ENCODE peak calls at places on chromosomes 11 and 22, in six cellular contexts. S is chondrocyte; G is lower leg skin; H is RCC 7860; B is skeletal muscle cell; Q is activated CD4-positive, CD25-positive, alpha-beta regulatory T cell treated with anti-CD3 and anti-CD28 coated beads, Interleukin-2, amount 50 U/mL, for 72 hours. K is an unnamed sample.

GRCh38 chr22:31215018-31215535 is 3.0 kb downstream of the LIMK2 start:
- DNase-seq in Q (no peak), B (no peak), H (no peak), G (no peak), S (no peak), K (no peak)

GRCh38 chr11:118318112-118319030 is 13.8 kb downstream of the CD3E start:
- DNase-seq in S (no peak), B (no peak), Q (peak; percentile 21), G (peak; percentile 21), H (no peak), K (no peak)

GRCh38 chr11:2790581-2790925 is 90.8 kb upstream of the KCNQ1OT1 start:
- DNase-seq in Q (peak; percentile 20), H (no peak), G (peak; percentile 70), S (peak; percentile 79), B (no peak), K (no peak)

GRCh38 chr11:112280268-112281126 is 19.8 kb upstream of the PLET1 start:
- DNase-seq in S (no peak), Q (peak; percentile 57), B (peak; percentile 42), G (peak; percentile 90), H (peak; percentile 41), K (peak; percentile 90)

GRCh38 chr11:6735306-6735705 is 36.5 kb downstream of the OR2AG2 start:
- DNase-seq in S (no peak), H (peak; percentile 65), B (no peak), G (no peak), Q (no peak), K (no peak)

GRCh38 chr22:17890245-17890671 is 116.0 kb upstream of the BID start:
- DNase-seq in G (no peak), H (peak; percentile 44), S (no peak), B (no peak), Q (no peak), K (no peak)

GRCh38 chr11:67347964-67348749 is 5.2 kb downstream of the POLD4 start:
- DNase-seq in S (no peak), B (no peak), H (no peak), Q (no peak), G (no peak), K (no peak)

GRCh38 chr11:65330544-65330943 is 3.1 kb upstream of the DPF2 start:
- DNase-seq in H (no peak), Q (no peak), B (no peak), S (no peak), G (no peak), K (no peak)

GRCh38 chr22:41668971-41669911 is 19.4 kb downstream of the SNU13 start:
- DNase-seq in H (peak; percentile 80), Q (no peak), B (peak; percentile 41), S (peak; percentile 29), G (no peak), K (no peak)

GRCh38 chr11:100151944-100152343 is 535.1 kb upstream of the ARHGAP42 start:
- DNase-seq in Q (no peak), H (peak; percentile 49), S (no peak), B (peak; percentile 7), G (no peak), K (no peak)

GRCh38 chr22:50169774-50170341 is 673 bp upstream of the PANX2 start:
- DNase-seq in S (no peak), B (no peak), G (no peak), Q (peak; percentile 72), H (no peak), K (peak; percentile 41)

GRCh38 chr11:113519989-113520613 is 44.9 kb upstream of the DRD2 start:
- DNase-seq in G (peak; percentile 68), S (no peak), Q (no peak), B (no peak), H (no peak), K (no peak)

GRCh38 chr11:1149545-1149944 is 8.2 kb upstream of the MUC5AC start:
- DNase-seq in B (no peak), G (peak; percentile 85), H (no peak), S (peak; percentile 64), Q (peak; percentile 25), K (no peak)

GRCh38 chr11:111935331-111936044 is 1.7 kb upstream of the DIXDC1 start:
- DNase-seq in B (no peak), S (no peak), Q (no peak), G (no peak), H (no peak), K (no peak)

GRCh38 chr11:94030059-94030458 is 8.9 kb downstream of the HEPHL1 start:
- DNase-seq in S (no peak), G (no peak), B (no peak), H (no peak), Q (no peak), K (no peak)

GRCh38 chr11:73656985-73657384 is 10.6 kb downstream of the PLEKHB1 start:
- DNase-seq in S (no peak), H (no peak), G (no peak), B (no peak), Q (no peak), K (no peak)

GRCh38 chr22:43796567-43796966 is 15.5 kb downstream of the EFCAB6 start:
- DNase-seq in Q (no peak), B (peak; percentile 11), G (no peak), S (no peak), H (no peak), K (peak; percentile 20)

GRCh38 chr11:17719028-17719939 is at the start of gene MYOD1:
- DNase-seq in G (no peak), B (peak; percentile 29), H (no peak), S (no peak), Q (no peak), K (peak; percentile 23)

K was measured in NCI-H345.